ENCODE peak calls at places on chromosomes 11 and 22, in seven cellular contexts. F is HFF-Myc, Y is kidney, V is cardiac muscle cell, T is body of pancreas, B is tibial nerve, S is dorsolateral prefrontal cortex. J is an unnamed sample.

GRCh38 chr11:86067230-86068137 is 1.4 kb downstream of the PICALM start:
- DNase-seq in F (no peak), Y (no peak), S (no peak), T (no peak), V (peak; percentile 12), B (no peak), J (no peak)

GRCh38 chr11:106022795-106023275 is 795 bp upstream of the MSANTD4 start:
- DNase-seq in V (no peak), F (no peak), T (no peak), Y (no peak), B (no peak), S (no peak), J (no peak)

GRCh38 chr11:128519353-128519752 is 68.0 kb downstream of the ETS1 start:
- DNase-seq in V (no peak), S (no peak), B (no peak), Y (no peak), T (no peak), F (no peak), J (no peak)

GRCh38 chr11:120912504-120912903 is 111.4 kb upstream of the TBCEL start:
- DNase-seq in T (no peak), Y (no peak), F (peak; percentile 11), B (no peak), V (peak; percentile 65), S (no peak), J (no peak)

GRCh38 chr11:78759067-78759466 is 184.4 kb upstream of the NARS2 start:
- DNase-seq in F (no peak), S (no peak), Y (no peak), B (no peak), T (no peak), V (no peak), J (no peak)

GRCh38 chr22:25199726-25200520 is at the start of gene CRYBB3:
- DNase-seq in F (no peak), Y (no peak), V (no peak), T (no peak), B (no peak), S (no peak), J (no peak)

GRCh38 chr22:40721266-40721665 is 42.0 kb downstream of the MCHR1 start:
- DNase-seq in S (no peak), V (peak; percentile 47), B (no peak), T (no peak), F (no peak), Y (no peak), J (peak; percentile 53)

GRCh38 chr22:17930455-17931313 is 93.7 kb downstream of the MICAL3 start:
- DNase-seq in B (no peak), S (no peak), T (no peak), Y (no peak), F (no peak), V (no peak), J (no peak)

GRCh38 chr11:57668467-57668890 is 565 bp downstream of the ZDHHC5 start:
- DNase-seq in F (no peak), T (no peak), S (no peak), Y (no peak), V (no peak), B (no peak), J (no peak)

GRCh38 chr11:79321282-79321681 is 119.5 kb downstream of the TENM4 start:
- DNase-seq in B (no peak), Y (no peak), F (no peak), V (no peak), S (no peak), T (no peak), J (no peak)

GRCh38 chr11:5267033-5267563 is 2.6 kb downstream of the HBE1 start:
- DNase-seq in F (no peak), V (no peak), S (no peak), Y (no peak), T (no peak), B (no peak), J (no peak)

GRCh38 chr22:48697694-48698276 is 1129.9 kb downstream of the BRD1 start:
- DNase-seq in F (no peak), S (no peak), T (no peak), B (no peak), Y (no peak), V (no peak), J (no peak)

GRCh38 chr22:39427751-39428596 is 28.4 kb downstream of the TAB1 start:
- DNase-seq in F (no peak), V (no peak), Y (peak; percentile 29), S (no peak), T (no peak), B (no peak), J (no peak)

GRCh38 chr22:38724176-38724575 is 18.4 kb downstream of the GTPBP1 start:
- DNase-seq in F (no peak), S (no peak), Y (peak; percentile 25), T (no peak), V (no peak), B (no peak), J (no peak)

GRCh38 chr11:79438631-79439429 is 2.0 kb downstream of the TENM4 start:
- DNase-seq in Y (no peak), S (peak; percentile 25), T (peak; percentile 24), V (peak; percentile 34), B (peak; percentile 14), F (no peak), J (peak; percentile 16)

GRCh38 chr11:128210148-128210940 is 377.0 kb downstream of the ETS1 start:
- DNase-seq in B (no peak), V (no peak), T (peak; percentile 38), S (no peak), Y (no peak), F (peak; percentile 91), J (no peak)

GRCh38 chr11:64851831-64852337 is 7.4 kb upstream of the CDC42BPG start:
- DNase-seq in T (no peak), Y (peak; percentile 73), B (no peak), V (no peak), S (no peak), F (no peak), J (no peak)

GRCh38 chr22:36454916-36455570 is 26.4 kb downstream of the TXN2 start:
- DNase-seq in T (peak; percentile 96), S (peak; percentile 67), Y (peak; percentile 97), B (peak; percentile 78), V (peak; percentile 99), F (no peak), J (peak; percentile 90)

GRCh38 chr11:99952816-99953215 is 734.3 kb upstream of the ARHGAP42 start:
- DNase-seq in B (no peak), Y (no peak), F (no peak), V (no peak), T (no peak), S (no peak), J (no peak)

GRCh38 chr11:61429346-61429690 is 457 bp downstream of the CPSF7 start:
- DNase-seq in B (no peak), F (no peak), Y (no peak), T (peak; percentile 43), S (no peak), V (peak; percentile 95), J (peak; percentile 83)

GRCh38 chr11:132158091-132158490 is 787.7 kb downstream of the NTM start:
- DNase-seq in Y (no peak), V (peak; percentile 4), T (no peak), S (no peak), B (no peak), F (no peak), J (no peak)

GRCh38 chr11:20057055-20057943 is 103.0 kb downstream of the DBX1 start:
- DNase-seq in F (peak; percentile 31), S (no peak), B (no peak), V (no peak), Y (no peak), T (no peak), J (no peak)

GRCh38 chr11:97761175-97761574 is 1259.6 kb upstream of the CNTN5 start:
- DNase-seq in S (no peak), B (no peak), T (no peak), F (no peak), Y (no peak), V (no peak), J (no peak)

GRCh38 chr11:6523253-6523652 is 26.2 kb downstream of the DNHD1 start:
- DNase-seq in T (no peak), B (no peak), S (no peak), V (no peak), Y (no peak), F (no peak), J (no peak)

GRCh38 chr11:83459802-83460201 is 173.6 kb upstream of the CCDC90B start:
- DNase-seq in B (no peak), F (no peak), Y (no peak), T (no peak), V (no peak), S (no peak), J (no peak)

GRCh38 chr11:27304514-27304913 is 58.5 kb downstream of the CCDC34 start:
- DNase-seq in V (no peak), Y (no peak), T (no peak), B (no peak), S (no peak), F (no peak), J (no peak)
- TF ChIP-seq CTCF in V (no peak), Y (no peak), T (no peak), B (no peak), S (no peak), F (peak; percentile 13), J (no peak)

GRCh38 chr11:33389635-33390034 is 132.5 kb downstream of the HIPK3 start:
- DNase-seq in F (no peak), Y (no peak), S (no peak), V (no peak), B (no peak), T (no peak), J (no peak)
- H3K4me3 ChIP-seq in F (no peak overlapping the region), Y (no peak overlapping the region), S (no peak overlapping the region), V (no peak overlapping the region), B (no peak overlapping the region), T (no peak overlapping the region), J (no peak overlapping the region)

GRCh38 chr11:117037952-117038350 is 60.3 kb downstream of the SIK3 start:
- DNase-seq in B (no peak), T (no peak), F (no peak), S (no peak), V (no peak), Y (no peak), J (no peak)

GRCh38 chr11:117037279-117037951 is 60.8 kb downstream of the SIK3 start:
- DNase-seq in Y (no peak), T (no peak), B (no peak), F (no peak), V (no peak), S (no peak), J (no peak)

GRCh38 chr11:117042689-117043088 is 55.5 kb downstream of the SIK3 start:
- DNase-seq in B (no peak), Y (no peak), S (no peak), V (no peak), F (no peak), T (no peak), J (no peak)

GRCh38 chr11:117039270-117039669 is 59.0 kb downstream of the SIK3 start:
- DNase-seq in F (no peak), T (no peak), S (no peak), V (no peak), B (no peak), Y (no peak), J (no peak)

GRCh38 chr11:117039897-117040296 is 58.3 kb downstream of the SIK3 start:
- DNase-seq in F (no peak), T (no peak), V (no peak), S (no peak), B (no peak), Y (no peak), J (no peak)
- TF ChIP-seq CTCF in F (no peak), T (no peak), V (no peak), S (no peak), B (no peak), Y (no peak), J (no peak)

DNA sequence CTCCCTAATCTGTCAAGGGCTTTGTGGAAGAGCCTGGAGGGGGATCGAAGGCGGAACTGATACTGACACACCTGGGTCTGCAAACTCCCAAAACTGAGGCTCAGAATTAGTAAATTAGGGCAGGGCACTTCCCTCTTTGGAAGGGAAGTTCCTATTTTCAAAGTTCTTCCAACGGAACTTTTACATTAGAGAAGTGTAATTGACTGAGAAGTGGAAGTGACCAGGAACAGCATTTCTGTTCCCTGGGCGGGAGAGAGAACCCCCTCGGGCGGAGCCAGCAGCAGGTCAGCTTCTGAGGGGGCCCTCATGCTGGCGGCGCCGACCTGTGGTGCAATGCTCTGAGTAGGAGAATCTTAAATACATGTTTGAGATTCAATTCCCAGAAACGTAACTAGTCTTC is 1.1 kb upstream of the CBL start:
- DNase-seq in S (no peak), V (no peak), F (no peak), B (no peak), T (no peak), Y (peak; percentile 74), J (no peak)
- H3K4me3 ChIP-seq in S (no peak overlapping the region), V (no peak overlapping the region), F (peak overlapping the region; percentile 81), B (peak overlapping the region; percentile 98), T (no peak overlapping the region), Y (peak overlapping the region; percentile 64), J (peak overlapping the region; percentile 90)

J was measured in BE2C.